ENCODE peak calls at places on chromosomes 12 and 14, in nine cellular contexts. U, X, A, O, N, W, H, Y and T are unnamed samples.

GRCh38 chr12:51886021-51886710 is 1.7 kb upstream of the ANKRD33 start:
- DNase-seq in Y (no peak), W (peak; percentile 70), A (peak; percentile 98), H (no peak), X (peak; percentile 81), U (no peak), N (peak; percentile 97), O (peak; percentile 92), T (peak; percentile 81)

GRCh38 chr14:61452452-61452851 is 131.1 kb downstream of the PRKCH start:
- DNase-seq in U (no peak), O (no peak), A (no peak), H (no peak), X (no peak), N (no peak), Y (no peak), W (no peak), T (no peak)

GRCh38 chr14:93369393-93370266 is 22.6 kb downstream of the COX8C start:
- DNase-seq in O (no peak), Y (peak; percentile 27), U (no peak), H (no peak), W (no peak), N (no peak), X (no peak), A (no peak), T (no peak)

GRCh38 chr14:24673534-24674203 is 39.7 kb upstream of the GZMB start:
- DNase-seq in Y (no peak), H (peak; percentile 73), O (no peak), W (no peak), A (no peak), N (no peak), U (no peak), X (no peak), T (no peak)

GRCh38 chr12:47767197-47767724 is 5.8 kb upstream of the SLC48A1 start:
- DNase-seq in H (no peak), Y (peak; percentile 76), U (peak; percentile 67), N (peak; percentile 70), O (no peak), A (peak; percentile 63), W (no peak), X (no peak), T (peak; percentile 82)

GRCh38 chr14:35197015-35197414 is 74.7 kb downstream of the PRORP start:
- DNase-seq in H (no peak), U (no peak), O (peak; percentile 64), Y (no peak), W (no peak), A (peak; percentile 50), X (no peak), N (peak; percentile 37), T (peak; percentile 18)

GRCh38 chr12:22083167-22083566 is 37.1 kb downstream of the CMAS start:
- DNase-seq in H (no peak), N (peak; percentile 55), U (no peak), X (no peak), Y (peak; percentile 31), A (peak; percentile 54), O (peak; percentile 29), W (no peak), T (peak; percentile 47)

GRCh38 chr12:6097384-6097783 is 27.1 kb downstream of the VWF start:
- DNase-seq in H (no peak), A (no peak), W (no peak), Y (no peak), O (peak; percentile 78), N (no peak), X (peak; percentile 27), U (no peak), T (peak; percentile 59)

GRCh38 chr14:50677527-50678063 is 9.5 kb upstream of the SAV1 start:
- DNase-seq in U (no peak), A (peak; percentile 41), W (no peak), Y (peak; percentile 29), X (no peak), H (no peak), O (peak; percentile 78), N (peak; percentile 64), T (peak; percentile 75)

GRCh38 chr12:114238808-114239207 is 167.1 kb downstream of the TBX5 start:
- DNase-seq in W (no peak), N (peak; percentile 1), X (no peak), Y (no peak), O (peak; percentile 61), U (no peak), A (peak; percentile 93), H (no peak), T (no peak)

GRCh38 chr14:30610719-30611388 is 11.3 kb upstream of the SCFD1 start:
- DNase-seq in N (peak; percentile 94), H (peak; percentile 23), U (peak; percentile 60), X (peak; percentile 47), A (peak; percentile 86), Y (no peak), O (peak; percentile 72), W (no peak), T (peak; percentile 89)

GRCh38 chr12:128682542-128683315 is 141.0 kb downstream of the SLC15A4 start:
- DNase-seq in Y (no peak), A (no peak), N (no peak), X (no peak), W (no peak), O (no peak), H (no peak), U (no peak), T (no peak)

GRCh38 chr14:65631040-65631439 is 218.5 kb downstream of the FUT8 start:
- DNase-seq in A (no peak), W (no peak), Y (peak; percentile 22), U (no peak), O (no peak), X (no peak), N (no peak), H (no peak), T (no peak)

GRCh38 chr12:51976376-51977160 is 25.1 kb downstream of the ACVR1B start:
- DNase-seq in W (no peak), N (peak; percentile 95), X (no peak), A (peak; percentile 97), Y (no peak), H (no peak), O (peak; percentile 76), U (no peak), T (no peak)

GRCh38 chr14:101587403-101587998 is 26.2 kb downstream of the DIO3 start:
- DNase-seq in Y (no peak), A (no peak), O (peak; percentile 3), H (no peak), W (no peak), N (no peak), U (no peak), X (no peak), T (no peak)

GRCh38 chr14:103528158-103528511 is 861 bp upstream of the TRMT61A start:
- DNase-seq in N (no peak), U (peak; percentile 49), O (no peak), W (peak; percentile 21), X (no peak), H (no peak), A (peak; percentile 40), Y (no peak), T (no peak)

DNA sequence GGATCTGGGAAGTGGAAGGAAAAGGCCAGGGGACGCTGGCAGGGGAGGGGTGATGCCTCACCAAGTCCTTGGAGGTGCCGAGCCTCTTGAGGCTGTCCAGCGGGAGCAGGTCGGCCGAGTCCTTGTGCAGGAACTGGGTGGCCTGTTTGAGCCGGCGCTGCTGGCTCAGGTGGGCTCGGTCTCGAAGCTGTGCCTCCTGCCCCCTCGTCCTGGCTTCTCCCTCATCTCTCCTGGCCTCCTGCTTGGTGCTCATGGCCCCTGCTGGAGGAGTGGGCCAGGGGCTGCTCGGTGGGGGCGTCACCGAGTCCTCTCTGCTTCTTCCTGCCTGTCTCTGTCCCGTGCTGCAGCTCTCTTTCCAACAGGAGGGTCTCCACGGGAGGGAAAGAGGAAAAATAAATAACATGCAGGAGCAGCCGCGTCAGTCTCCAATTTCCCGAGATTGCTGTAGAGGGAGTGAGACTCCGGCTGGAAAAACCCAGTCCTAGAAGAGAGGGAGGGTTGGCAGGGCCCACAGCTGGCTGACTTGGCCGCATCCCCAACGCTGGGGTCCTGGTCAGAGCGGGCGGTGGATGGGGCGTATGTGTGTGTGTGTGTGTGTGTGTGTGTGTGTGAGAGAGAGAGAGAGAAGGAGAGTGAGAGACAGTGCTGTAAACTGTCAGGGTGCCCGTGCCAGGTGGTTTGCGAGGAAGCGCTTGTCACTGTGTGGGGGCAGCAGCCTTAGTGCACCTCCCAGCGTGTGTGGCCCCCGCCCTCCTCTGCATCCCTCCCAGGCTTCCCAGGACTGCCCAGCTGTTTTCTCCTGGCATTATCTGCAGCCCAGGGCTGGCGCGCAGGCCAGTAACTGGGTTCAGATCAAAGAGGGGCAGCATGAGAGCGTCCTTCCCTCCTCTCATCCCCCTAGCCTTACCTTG is at the start of gene NRIP2:
- DNase-seq in A (peak; percentile 82), X (no peak), N (peak; percentile 74), H (no peak), W (peak; percentile 35), O (peak; percentile 63), U (no peak), Y (no peak), T (no peak)
- TF ChIP-seq CTCF in A (peak; percentile 10), X (peak; percentile 37), N (peak; percentile 43), H (no peak), W (no peak), O (no peak), U (no peak), Y (no peak), T (no peak)

GRCh38 chr12:124716208-124717141 is 147.2 kb downstream of the SCARB1 start:
- DNase-seq in Y (no peak), X (no peak), N (no peak), W (no peak), A (no peak), O (no peak), U (peak; percentile 55), H (no peak), T (no peak)
- TF ChIP-seq CTCF in Y (no peak), X (no peak), N (no peak), W (no peak), A (no peak), O (no peak), U (no peak), H (peak; percentile 66), T (no peak)

DNA sequence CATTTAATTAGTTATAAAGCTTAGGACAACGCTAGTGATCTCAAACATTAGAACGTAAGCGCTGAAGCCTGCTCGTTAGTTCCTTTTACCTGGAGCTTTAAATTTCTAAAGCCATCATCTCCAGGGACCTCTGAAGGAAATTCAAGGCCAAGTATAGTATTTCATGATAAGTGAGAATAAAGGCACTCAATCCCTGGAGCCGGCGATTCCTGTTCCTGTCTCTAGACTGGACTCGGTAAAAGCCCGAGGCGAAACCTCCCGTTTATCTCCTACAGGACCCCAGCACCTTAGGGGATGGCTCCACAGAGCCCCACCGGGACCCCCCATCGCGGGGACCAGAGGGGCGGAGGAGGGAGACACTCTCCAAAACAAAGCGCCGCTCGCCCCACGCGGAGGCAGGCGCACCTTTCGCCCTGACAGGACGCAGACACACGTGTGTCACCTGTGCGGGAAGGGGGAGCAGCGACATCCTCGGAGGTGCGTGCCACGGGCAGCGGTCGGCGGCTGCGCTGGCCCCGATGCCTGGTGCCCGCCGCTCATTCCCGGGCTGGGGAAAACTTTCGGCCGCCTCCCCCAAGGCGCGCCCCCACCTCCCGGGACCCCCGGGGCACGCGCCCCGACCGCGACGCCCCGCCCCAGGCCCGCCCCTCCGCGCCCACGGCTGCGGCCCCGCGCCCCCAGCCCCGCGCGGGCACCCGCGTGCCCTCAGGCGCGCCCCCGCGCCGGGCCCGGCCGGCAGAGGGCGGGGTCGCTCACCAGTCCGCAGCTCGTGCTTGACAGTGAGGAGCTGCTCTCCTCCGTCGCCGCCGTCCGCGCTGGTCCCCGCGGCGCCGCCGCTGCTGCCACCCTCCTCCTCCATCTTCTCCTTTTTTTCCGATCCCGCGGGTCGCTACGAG is 617 bp downstream of the RPS6KA5 start:
- DNase-seq in O (no peak), A (no peak), Y (peak; percentile 70), N (peak; percentile 7), U (peak; percentile 68), W (peak; percentile 71), X (no peak), H (no peak), T (peak; percentile 21)
- TF ChIP-seq CTCF in O (peak; percentile 7), A (no peak), Y (peak; percentile 40), N (no peak), U (peak; percentile 10), W (peak; percentile 30), X (peak; percentile 13), H (no peak), T (peak; percentile 16)

GRCh38 chr14:86714575-86714974 is 1184.6 kb downstream of the FLRT2 start:
- DNase-seq in H (no peak), W (no peak), O (no peak), A (no peak), X (no peak), Y (no peak), N (no peak), U (no peak), T (no peak)
- TF ChIP-seq CTCF in H (no peak), W (no peak), O (no peak), A (no peak), X (no peak), Y (no peak), N (no peak), U (no peak), T (no peak)